ENCODE peak calls at places on chromosomes 4 and X, in ten cellular contexts. One of them, this sample, is unnamed.

GRCh38 chr4:40227284-40227683 is 30.5 kb downstream of the RHOH start:
- DNase-seq in psoas muscle: no peak
- DNase-seq in HCT116: no peak
- DNase-seq in pancreas: no peak
- DNase-seq in epithelial cell of esophagus: no peak
- DNase-seq in upper lobe of left lung: no peak
- DNase-seq in choroid plexus epithelial cell: peak
- DNase-seq in GM23248: no peak
- DNase-seq in heart right ventricle: no peak
- DNase-seq in CD8-positive, alpha-beta T cell: no peak
- DNase-seq in this sample: peak

GRCh38 chr4:145535202-145535601 is 53.5 kb downstream of the SMAD1 start:
- DNase-seq in psoas muscle: no peak
- DNase-seq in HCT116: no peak
- DNase-seq in pancreas: no peak
- DNase-seq in epithelial cell of esophagus: peak
- DNase-seq in upper lobe of left lung: no peak
- DNase-seq in choroid plexus epithelial cell: no peak
- DNase-seq in GM23248: no peak
- DNase-seq in heart right ventricle: no peak
- DNase-seq in CD8-positive, alpha-beta T cell: no peak
- DNase-seq in this sample: no peak

GRCh38 chr4:66558651-66559050 is 888.4 kb upstream of the EPHA5 start:
- DNase-seq in psoas muscle: no peak
- DNase-seq in HCT116: no peak
- DNase-seq in pancreas: no peak
- DNase-seq in epithelial cell of esophagus: no peak
- DNase-seq in upper lobe of left lung: no peak
- DNase-seq in choroid plexus epithelial cell: peak
- DNase-seq in GM23248: no peak
- DNase-seq in heart right ventricle: no peak
- DNase-seq in CD8-positive, alpha-beta T cell: no peak
- DNase-seq in this sample: no peak

GRCh38 chrX:86805241-86805640 is 657.0 kb downstream of the DACH2 start:
- DNase-seq in psoas muscle: no peak
- DNase-seq in HCT116: no peak
- DNase-seq in pancreas: no peak
- DNase-seq in epithelial cell of esophagus: no peak
- DNase-seq in upper lobe of left lung: no peak
- DNase-seq in choroid plexus epithelial cell: no peak
- DNase-seq in GM23248: no peak
- DNase-seq in heart right ventricle: no peak
- DNase-seq in CD8-positive, alpha-beta T cell: no peak
- DNase-seq in this sample: no peak

GRCh38 chrX:124348152-124348551 is 1.8 kb downstream of the SH2D1A start:
- DNase-seq in psoas muscle: no peak
- DNase-seq in HCT116: no peak
- DNase-seq in pancreas: no peak
- DNase-seq in epithelial cell of esophagus: peak
- DNase-seq in upper lobe of left lung: no peak
- DNase-seq in choroid plexus epithelial cell: no peak
- DNase-seq in GM23248: no peak
- DNase-seq in heart right ventricle: no peak
- DNase-seq in CD8-positive, alpha-beta T cell: no peak
- DNase-seq in this sample: no peak

GRCh38 chr4:54378461-54378860 is 149.4 kb downstream of the PDGFRA start:
- DNase-seq in psoas muscle: no peak
- DNase-seq in HCT116: no peak
- DNase-seq in pancreas: no peak
- DNase-seq in epithelial cell of esophagus: no peak
- DNase-seq in upper lobe of left lung: no peak
- DNase-seq in choroid plexus epithelial cell: peak
- DNase-seq in GM23248: peak
- DNase-seq in heart right ventricle: no peak
- DNase-seq in CD8-positive, alpha-beta T cell: no peak
- DNase-seq in this sample: no peak

GRCh38 chrX:27336466-27337091 is 126.6 kb downstream of the PPP4R3C start:
- DNase-seq in psoas muscle: no peak
- DNase-seq in HCT116: peak
- DNase-seq in pancreas: peak
- DNase-seq in epithelial cell of esophagus: peak
- DNase-seq in upper lobe of left lung: peak
- DNase-seq in choroid plexus epithelial cell: peak
- DNase-seq in GM23248: peak
- DNase-seq in heart right ventricle: peak
- DNase-seq in CD8-positive, alpha-beta T cell: no peak
- DNase-seq in this sample: no peak

GRCh38 chr4:56689231-56689630 is 8.1 kb upstream of the HOPX start:
- DNase-seq in psoas muscle: no peak
- DNase-seq in HCT116: no peak
- DNase-seq in pancreas: no peak
- DNase-seq in epithelial cell of esophagus: no peak
- DNase-seq in upper lobe of left lung: no peak
- DNase-seq in choroid plexus epithelial cell: no peak
- DNase-seq in GM23248: no peak
- DNase-seq in heart right ventricle: no peak
- DNase-seq in CD8-positive, alpha-beta T cell: no peak
- DNase-seq in this sample: no peak

GRCh38 chr4:121146530-121146929 is 17.6 kb downstream of the TNIP3 start:
- DNase-seq in psoas muscle: no peak
- DNase-seq in HCT116: no peak
- DNase-seq in pancreas: no peak
- DNase-seq in epithelial cell of esophagus: no peak
- DNase-seq in upper lobe of left lung: no peak
- DNase-seq in choroid plexus epithelial cell: peak
- DNase-seq in GM23248: no peak
- DNase-seq in heart right ventricle: no peak
- DNase-seq in CD8-positive, alpha-beta T cell: no peak
- DNase-seq in this sample: no peak

GRCh38 chr4:159227984-159228383 is 125.1 kb downstream of the RAPGEF2 start:
- DNase-seq in psoas muscle: peak
- DNase-seq in HCT116: peak
- DNase-seq in pancreas: peak
- DNase-seq in epithelial cell of esophagus: peak
- DNase-seq in upper lobe of left lung: peak
- DNase-seq in choroid plexus epithelial cell: peak
- DNase-seq in GM23248: peak
- DNase-seq in heart right ventricle: peak
- DNase-seq in CD8-positive, alpha-beta T cell: no peak
- DNase-seq in this sample: no peak

GRCh38 chr4:20251061-20251795 is 477 bp upstream of the SLIT2 start:
- DNase-seq in psoas muscle: no peak
- DNase-seq in HCT116: no peak
- DNase-seq in pancreas: no peak
- DNase-seq in epithelial cell of esophagus: no peak
- DNase-seq in upper lobe of left lung: no peak
- DNase-seq in choroid plexus epithelial cell: peak
- DNase-seq in GM23248: peak
- DNase-seq in heart right ventricle: no peak
- DNase-seq in CD8-positive, alpha-beta T cell: no peak
- DNase-seq in this sample: peak
- H3K4me3 ChIP-seq in psoas muscle: peak
- H3K4me3 ChIP-seq in HCT116: peak
- H3K4me3 ChIP-seq in pancreas: peak
- H3K4me3 ChIP-seq in epithelial cell of esophagus: peak
- H3K4me3 ChIP-seq in upper lobe of left lung: peak
- H3K4me3 ChIP-seq in choroid plexus epithelial cell: peak
- H3K4me3 ChIP-seq in GM23248: peak
- H3K4me3 ChIP-seq in heart right ventricle: peak
- H3K4me3 ChIP-seq in CD8-positive, alpha-beta T cell: no peak
- H3K4me3 ChIP-seq in this sample: no peak

GRCh38 chrX:275967-276587 is 5.1 kb upstream of the PLCXD1 start:
- DNase-seq in psoas muscle: peak
- DNase-seq in HCT116: peak
- DNase-seq in pancreas: peak
- DNase-seq in epithelial cell of esophagus: peak
- DNase-seq in upper lobe of left lung: peak
- DNase-seq in choroid plexus epithelial cell: peak
- DNase-seq in GM23248: peak
- DNase-seq in heart right ventricle: peak
- DNase-seq in CD8-positive, alpha-beta T cell: peak
- DNase-seq in this sample: no peak

GRCh38 chrX:285076-285677 is 4.0 kb downstream of the PLCXD1 start:
- DNase-seq in psoas muscle: no peak
- DNase-seq in HCT116: no peak
- DNase-seq in pancreas: no peak
- DNase-seq in epithelial cell of esophagus: no peak
- DNase-seq in upper lobe of left lung: peak
- DNase-seq in choroid plexus epithelial cell: no peak
- DNase-seq in GM23248: no peak
- DNase-seq in heart right ventricle: no peak
- DNase-seq in CD8-positive, alpha-beta T cell: no peak
- DNase-seq in this sample: no peak

GRCh38 chrX:283115-283845 is 2.1 kb downstream of the PLCXD1 start:
- DNase-seq in psoas muscle: peak
- DNase-seq in HCT116: peak
- DNase-seq in pancreas: peak
- DNase-seq in epithelial cell of esophagus: peak
- DNase-seq in upper lobe of left lung: peak
- DNase-seq in choroid plexus epithelial cell: peak
- DNase-seq in GM23248: peak
- DNase-seq in heart right ventricle: peak
- DNase-seq in CD8-positive, alpha-beta T cell: peak
- DNase-seq in this sample: peak

GRCh38 chrX:276588-277171 is 4.5 kb upstream of the PLCXD1 start:
- DNase-seq in psoas muscle: no peak
- DNase-seq in HCT116: no peak
- DNase-seq in pancreas: peak
- DNase-seq in epithelial cell of esophagus: peak
- DNase-seq in upper lobe of left lung: peak
- DNase-seq in choroid plexus epithelial cell: peak
- DNase-seq in GM23248: peak
- DNase-seq in heart right ventricle: peak
- DNase-seq in CD8-positive, alpha-beta T cell: no peak
- DNase-seq in this sample: no peak

DNA sequence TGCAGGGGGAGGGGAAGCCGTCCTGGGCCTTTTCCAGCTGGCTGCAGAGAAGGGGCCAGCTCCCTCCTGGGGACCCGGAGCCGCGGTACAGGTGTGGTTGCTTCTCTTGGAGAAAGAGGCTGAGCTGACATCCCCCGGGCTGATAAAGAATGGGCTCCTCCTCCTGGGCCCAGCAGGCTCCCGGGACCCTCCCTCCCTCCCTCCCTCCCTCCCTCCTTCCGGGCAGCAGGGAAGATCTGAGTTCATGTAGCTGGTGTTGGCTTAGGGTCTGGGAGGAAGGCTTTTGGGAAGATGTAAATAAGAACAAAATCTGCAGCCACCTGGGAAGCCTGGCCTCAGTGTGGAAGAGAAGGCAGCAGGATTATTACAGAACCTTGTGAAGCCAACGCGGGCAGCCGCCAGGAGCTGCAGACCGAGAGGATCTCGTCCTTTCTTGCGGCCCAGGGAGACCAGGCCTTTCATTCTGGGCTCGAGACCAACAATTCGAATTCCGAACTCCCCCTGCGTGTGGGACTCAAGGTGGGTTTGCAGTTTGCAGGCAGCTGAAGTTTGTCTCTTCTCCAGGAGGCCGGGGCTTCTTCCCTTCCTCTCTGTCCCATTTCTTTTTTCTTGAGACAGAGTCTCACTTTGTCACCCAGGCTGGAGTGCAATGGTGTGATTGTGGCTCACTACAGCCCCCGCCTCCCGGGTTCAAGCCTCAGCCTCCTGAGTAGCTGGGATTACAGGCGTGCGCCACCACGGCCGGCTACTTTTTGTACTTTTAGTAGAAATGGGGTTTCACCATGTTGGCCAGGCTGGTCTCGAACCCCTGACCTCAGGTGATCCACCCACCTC is at the start of gene PLCXD1:
- DNase-seq in psoas muscle: no peak
- DNase-seq in HCT116: no peak
- DNase-seq in pancreas: no peak
- DNase-seq in epithelial cell of esophagus: peak
- DNase-seq in upper lobe of left lung: no peak
- DNase-seq in choroid plexus epithelial cell: peak
- DNase-seq in GM23248: peak
- DNase-seq in heart right ventricle: no peak
- DNase-seq in CD8-positive, alpha-beta T cell: no peak
- DNase-seq in this sample: no peak
- H3K4me3 ChIP-seq in psoas muscle: no peak
- H3K4me3 ChIP-seq in HCT116: no peak
- H3K4me3 ChIP-seq in pancreas: no peak
- H3K4me3 ChIP-seq in epithelial cell of esophagus: peak
- H3K4me3 ChIP-seq in upper lobe of left lung: peak
- H3K4me3 ChIP-seq in choroid plexus epithelial cell: peak
- H3K4me3 ChIP-seq in GM23248: peak
- H3K4me3 ChIP-seq in heart right ventricle: no peak
- H3K4me3 ChIP-seq in CD8-positive, alpha-beta T cell: no peak
- H3K4me3 ChIP-seq in this sample: no peak

DNA sequence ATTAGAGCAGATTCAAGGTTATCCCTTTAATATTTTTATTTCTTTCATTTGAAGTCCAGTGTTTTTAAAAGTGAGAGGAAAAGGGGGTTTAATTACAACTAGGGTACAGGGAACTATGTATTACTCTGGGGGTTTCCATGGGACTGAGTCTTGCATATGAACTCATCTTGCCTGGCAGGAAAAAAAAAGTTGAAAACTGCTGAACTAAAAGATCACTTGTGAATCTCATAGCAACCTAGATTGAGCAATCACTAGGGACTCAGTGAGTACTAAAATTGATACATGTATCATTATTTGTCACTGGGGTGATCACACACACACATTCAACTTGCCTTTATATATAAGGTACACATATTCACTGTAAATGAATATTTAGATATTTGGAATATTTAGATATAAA is 180.7 kb upstream of the SFRP2 start:
- DNase-seq in psoas muscle: no peak
- DNase-seq in HCT116: no peak
- DNase-seq in pancreas: no peak
- DNase-seq in epithelial cell of esophagus: no peak
- DNase-seq in upper lobe of left lung: no peak
- DNase-seq in choroid plexus epithelial cell: no peak
- DNase-seq in GM23248: peak
- DNase-seq in heart right ventricle: no peak
- DNase-seq in CD8-positive, alpha-beta T cell: no peak
- DNase-seq in this sample: no peak
- H3K4me3 ChIP-seq in psoas muscle: no peak
- H3K4me3 ChIP-seq in HCT116: no peak
- H3K4me3 ChIP-seq in pancreas: no peak
- H3K4me3 ChIP-seq in epithelial cell of esophagus: no peak
- H3K4me3 ChIP-seq in upper lobe of left lung: no peak
- H3K4me3 ChIP-seq in choroid plexus epithelial cell: no peak
- H3K4me3 ChIP-seq in GM23248: no peak
- H3K4me3 ChIP-seq in heart right ventricle: no peak
- H3K4me3 ChIP-seq in CD8-positive, alpha-beta T cell: no peak
- H3K4me3 ChIP-seq in this sample: no peak

DNA sequence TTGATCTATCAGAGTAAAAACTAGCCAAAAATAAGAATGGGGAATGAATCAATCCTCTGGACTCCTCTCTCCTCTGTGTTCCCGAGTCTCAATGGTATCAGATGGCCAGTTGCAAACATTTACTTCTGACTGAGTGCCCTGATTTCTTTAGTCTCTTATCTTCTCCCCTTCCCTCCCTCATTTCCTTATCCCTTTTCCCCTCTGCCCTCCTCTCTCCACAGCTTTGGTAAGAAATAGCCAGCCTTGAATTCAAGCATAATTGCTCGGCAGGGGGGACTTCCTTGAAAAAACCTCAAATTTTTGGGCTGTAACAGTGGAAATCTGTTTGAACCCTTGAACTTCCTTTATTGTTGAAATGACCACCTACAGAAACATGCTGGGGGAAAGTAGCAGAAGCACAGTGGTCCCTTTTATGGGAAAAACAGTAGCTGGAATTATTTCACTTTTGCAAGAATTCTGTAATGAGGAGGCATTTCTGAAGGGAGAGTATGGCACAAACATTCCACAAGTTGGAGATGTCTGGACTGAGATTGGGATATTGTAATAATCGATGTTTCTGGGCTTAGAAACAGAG is 40.3 kb downstream of the NHS start:
- DNase-seq in psoas muscle: no peak
- DNase-seq in HCT116: no peak
- DNase-seq in pancreas: no peak
- DNase-seq in epithelial cell of esophagus: no peak
- DNase-seq in upper lobe of left lung: no peak
- DNase-seq in choroid plexus epithelial cell: no peak
- DNase-seq in GM23248: no peak
- DNase-seq in heart right ventricle: no peak
- DNase-seq in CD8-positive, alpha-beta T cell: no peak
- DNase-seq in this sample: no peak
- H3K4me3 ChIP-seq in psoas muscle: no peak
- H3K4me3 ChIP-seq in HCT116: no peak
- H3K4me3 ChIP-seq in pancreas: no peak
- H3K4me3 ChIP-seq in epithelial cell of esophagus: no peak
- H3K4me3 ChIP-seq in upper lobe of left lung: no peak
- H3K4me3 ChIP-seq in choroid plexus epithelial cell: no peak
- H3K4me3 ChIP-seq in GM23248: no peak
- H3K4me3 ChIP-seq in heart right ventricle: no peak
- H3K4me3 ChIP-seq in CD8-positive, alpha-beta T cell: no peak
- H3K4me3 ChIP-seq in this sample: no peak